ENCODE peak calls at places on chromosomes 12 and 14, in seven cellular contexts. A, M, F, L, V, H and O are unnamed samples.

GRCh38 chr12:100141666-100141997 is 1.0 kb downstream of the BLTP3B start:
- DNase-seq in F (no peak), M (no peak), L (no peak), V (no peak), A (no peak), H (no peak), O (no peak)

GRCh38 chr12:75823475-75823874 is 208.1 kb downstream of the PHLDA1 start:
- DNase-seq in M (no peak), L (no peak), F (no peak), H (no peak), A (no peak), V (no peak), O (no peak)

GRCh38 chr12:116380066-116380465 is 102.6 kb upstream of the MED13L start:
- DNase-seq in V (no peak), H (no peak), A (no peak), F (no peak), L (peak), M (no peak), O (no peak)

GRCh38 chr12:80470403-80470802 is 26.4 kb downstream of the PTPRQ start:
- DNase-seq in M (no peak), A (no peak), V (no peak), H (no peak), F (no peak), L (no peak), O (no peak)

GRCh38 chr12:5051334-5051733 is 7.7 kb downstream of the KCNA5 start:
- DNase-seq in V (no peak), H (no peak), A (no peak), L (no peak), M (no peak), F (no peak), O (no peak)

GRCh38 chr14:51357250-51357649 is 117.2 kb downstream of the TMX1 start:
- DNase-seq in V (no peak), L (no peak), A (no peak), F (no peak), M (no peak), H (no peak), O (no peak)

GRCh38 chr12:120962487-120963054 is 15.8 kb upstream of the HNF1A start:
- DNase-seq in L (no peak), H (no peak), A (no peak), M (no peak), F (no peak), V (no peak), O (no peak)

GRCh38 chr14:82251434-82251833 is 717.8 kb upstream of the SEL1L start:
- DNase-seq in H (no peak), V (no peak), A (no peak), F (no peak), M (no peak), L (no peak), O (no peak)

GRCh38 chr14:96363751-96364336 is 518 bp downstream of the GSKIP start:
- DNase-seq in F (peak), L (peak), M (no peak), V (no peak), H (peak), A (no peak), O (peak)

GRCh38 chr14:104119119-104119699 is 19.2 kb upstream of the KIF26A start:
- DNase-seq in H (peak), A (no peak), F (no peak), V (no peak), M (peak), L (no peak), O (no peak)

GRCh38 chr14:99038401-99038800 is 233.6 kb downstream of the BCL11B start:
- DNase-seq in H (peak), L (no peak), A (no peak), M (no peak), V (no peak), F (no peak), O (no peak)

GRCh38 chr12:78155546-78155945 is 324.9 kb downstream of the NAV3 start:
- DNase-seq in L (no peak), F (no peak), A (no peak), M (no peak), H (no peak), V (no peak), O (no peak)

GRCh38 chr12:57215668-57216013 is 953 bp upstream of the NXPH4 start:
- DNase-seq in H (no peak), L (no peak), M (no peak), V (no peak), F (no peak), A (no peak), O (no peak)

GRCh38 chr12:106794369-106794768 is 19.9 kb downstream of the RIC8B start:
- DNase-seq in V (no peak), H (no peak), M (no peak), A (no peak), F (no peak), L (peak), O (no peak)

GRCh38 chr12:80321653-80322052 is 122.4 kb upstream of the PTPRQ start:
- DNase-seq in A (no peak), V (no peak), M (no peak), F (no peak), H (no peak), L (no peak), O (peak)

GRCh38 chr12:42691991-42692557 is 102.5 kb upstream of the PRICKLE1 start:
- DNase-seq in A (no peak), H (no peak), L (no peak), M (no peak), F (no peak), V (no peak), O (no peak)
- H3K4me3 ChIP-seq in A (no peak), H (no peak), L (peak), M (no peak), F (no peak), V (no peak), O (peak)

GRCh38 chr14:52949711-52950409 is 990 bp downstream of the FERMT2 start:
- DNase-seq in V (no peak), L (no peak), M (no peak), H (no peak), F (no peak), A (no peak), O (no peak)

GRCh38 chr14:52951730-52952481 is 1.1 kb upstream of the FERMT2 start:
- DNase-seq in L (no peak), F (peak), A (no peak), M (no peak), H (peak), V (peak), O (peak)

GRCh38 chr14:52950410-52950897 is 396 bp downstream of the FERMT2 start:
- DNase-seq in L (peak), V (peak), M (peak), H (peak), A (no peak), F (peak), O (peak)

GRCh38 chr14:52950898-52951729 is at the start of gene FERMT2:
- DNase-seq in F (peak), V (peak), M (peak), A (no peak), H (peak), L (peak), O (peak)

GRCh38 chr14:52954346-52955214 is 3.7 kb upstream of the FERMT2 start:
- DNase-seq in H (no peak), M (no peak), F (no peak), V (no peak), L (no peak), A (no peak), O (no peak)
- TF ChIP-seq POLR2A in H (no peak), M (no peak), F (peak), V (no peak), L (no peak), A (no peak), O (no peak)

GRCh38 chr14:32609388-32609787 is 280.3 kb downstream of the AKAP6 start:
- DNase-seq in M (no peak), F (no peak), L (no peak), V (no peak), A (no peak), H (no peak), O (no peak)
- TF ChIP-seq POLR2AphosphoS5 in M (no peak), F (no peak), L (no peak), V (no peak), A (no peak), H (no peak), O (no peak)

DNA sequence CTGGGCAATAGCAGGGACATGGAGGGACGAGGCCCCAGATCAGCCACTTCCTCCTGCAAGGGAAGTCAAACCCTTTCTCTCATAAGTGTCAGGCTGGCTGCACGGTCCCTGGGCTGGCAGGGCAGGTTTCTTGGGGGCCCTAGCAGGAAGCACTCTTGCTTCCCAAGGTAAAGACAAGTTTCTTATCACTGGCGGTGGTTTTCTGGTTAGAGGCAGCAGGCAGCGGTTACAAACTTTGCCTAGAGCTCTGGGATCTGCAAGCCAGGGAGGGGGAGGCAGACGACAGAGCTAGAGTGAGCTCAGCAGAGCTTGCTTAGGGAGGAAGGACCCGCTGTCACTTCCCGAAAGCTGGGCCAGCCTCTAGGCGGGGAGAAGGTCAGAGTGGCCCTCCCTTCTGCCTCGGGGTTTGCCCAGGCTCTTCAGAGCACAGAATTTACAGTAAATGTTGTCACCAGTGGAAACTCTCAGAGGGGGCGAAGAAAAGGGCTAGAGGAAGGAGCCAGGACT is 20.4 kb downstream of the BATF start:
- DNase-seq in H (peak), F (peak), V (no peak), A (no peak), M (peak), L (peak), O (peak)
- H3K4me3 ChIP-seq in H (no peak), F (no peak), V (no peak), A (no peak), M (no peak), L (no peak), O (peak)